ENCODE peak calls at places on chromosome 14, in ten cellular contexts. I, J, U, N, A, K, M, Y, E and Z are unnamed samples.

GRCh38 chr14:80388980-80389711 is 177.8 kb upstream of the DIO2 start:
- DNase-seq in E (no peak), U (peak), Y (peak), M (peak), A (peak), I (peak), K (no peak), J (no peak), N (no peak), Z (no peak)

GRCh38 chr14:79332504-79333197 is 878.7 kb downstream of the DIO2 start:
- DNase-seq in N (no peak), J (no peak), M (no peak), Y (no peak), I (peak), A (no peak), E (no peak), K (peak), U (no peak), Z (no peak)

GRCh38 chr14:59377991-59378720 is 87.0 kb downstream of the GPR135 start:
- DNase-seq in A (no peak), N (no peak), I (no peak), K (no peak), J (no peak), Y (peak), M (no peak), U (no peak), E (peak), Z (no peak)

GRCh38 chr14:48536318-48536717 is 860.9 kb upstream of the MDGA2 start:
- DNase-seq in E (no peak), K (peak), A (no peak), N (no peak), J (no peak), I (no peak), M (no peak), U (peak), Y (no peak), Z (no peak)

GRCh38 chr14:101462726-101463565 is 98.3 kb upstream of the DIO3 start:
- DNase-seq in N (no peak), I (no peak), M (no peak), E (no peak), K (no peak), J (no peak), Y (no peak), U (no peak), A (no peak), Z (no peak)

GRCh38 chr14:31038521-31039166 is 12.5 kb upstream of the STRN3 start:
- DNase-seq in Y (peak), N (no peak), M (no peak), K (no peak), E (no peak), J (no peak), A (no peak), I (no peak), U (no peak), Z (no peak)

GRCh38 chr14:72645706-72646105 is 248.2 kb downstream of the DPF3 start:
- DNase-seq in A (no peak), M (no peak), J (no peak), N (no peak), U (no peak), I (no peak), K (no peak), E (no peak), Y (no peak), Z (no peak)

GRCh38 chr14:62629070-62629580 is 416.1 kb downstream of the KCNH5 start:
- DNase-seq in M (no peak), A (no peak), I (no peak), Y (no peak), U (no peak), N (no peak), K (no peak), E (no peak), J (no peak), Z (no peak)

GRCh38 chr14:22194669-22195068 is 394.4 kb downstream of the DAD1 start:
- DNase-seq in K (no peak), Y (peak), U (peak), E (no peak), M (no peak), J (no peak), I (peak), N (no peak), A (no peak), Z (no peak)

GRCh38 chr14:75363570-75364227 is 64.1 kb upstream of the JDP2 start:
- DNase-seq in Y (peak), N (no peak), U (no peak), J (no peak), I (no peak), K (no peak), A (no peak), E (no peak), M (no peak), Z (no peak)

GRCh38 chr14:91910201-91910600 is 37.3 kb downstream of the FBLN5 start:
- DNase-seq in M (no peak), J (no peak), Y (no peak), E (no peak), N (no peak), U (no peak), I (no peak), A (no peak), K (no peak), Z (no peak)

DNA sequence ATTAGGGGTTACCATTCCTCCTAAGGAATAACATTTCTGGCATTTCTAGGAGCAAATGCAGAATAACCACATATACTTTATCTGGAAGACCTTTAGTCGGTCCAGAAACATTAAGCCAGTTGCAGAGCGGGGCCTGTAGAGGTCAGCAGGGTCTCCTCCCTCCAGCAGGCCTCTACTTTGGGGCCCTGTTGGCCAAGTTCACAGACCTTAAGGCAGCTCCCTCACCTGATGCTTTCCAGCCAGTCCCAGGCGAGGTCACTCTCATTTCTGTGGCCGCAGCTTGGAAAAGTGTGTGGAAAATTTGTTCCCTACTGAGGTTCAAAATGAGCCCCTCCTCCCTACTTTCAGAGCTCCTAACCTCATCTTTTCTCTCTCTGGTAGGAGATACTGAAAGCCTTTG is 74.1 kb downstream of the ESR2 start:
- DNase-seq in M (no peak), J (no peak), I (no peak), K (no peak), N (no peak), U (no peak), Y (no peak), A (no peak), E (no peak), Z (no peak)
- TF ChIP-seq CTCF in M (no peak), J (no peak), I (no peak), K (no peak), N (no peak), U (no peak), Y (no peak), A (no peak), E (no peak), Z (no peak)

GRCh38 chr14:36238666-36239363 is 62.3 kb upstream of the PTCSC3 start:
- DNase-seq in A (peak), K (no peak), M (peak), J (no peak), Y (peak), I (peak), N (no peak), U (peak), E (no peak), Z (peak)

GRCh38 chr14:36245223-36245622 is 68.7 kb upstream of the PTCSC3 start:
- DNase-seq in U (no peak), I (no peak), Y (no peak), K (no peak), E (no peak), N (no peak), J (no peak), A (no peak), M (no peak), Z (no peak)

GRCh38 chr14:36243183-36243582 is 66.7 kb upstream of the PTCSC3 start:
- DNase-seq in Y (no peak), K (no peak), I (no peak), N (no peak), U (no peak), M (no peak), A (no peak), E (no peak), J (no peak), Z (no peak)

DNA sequence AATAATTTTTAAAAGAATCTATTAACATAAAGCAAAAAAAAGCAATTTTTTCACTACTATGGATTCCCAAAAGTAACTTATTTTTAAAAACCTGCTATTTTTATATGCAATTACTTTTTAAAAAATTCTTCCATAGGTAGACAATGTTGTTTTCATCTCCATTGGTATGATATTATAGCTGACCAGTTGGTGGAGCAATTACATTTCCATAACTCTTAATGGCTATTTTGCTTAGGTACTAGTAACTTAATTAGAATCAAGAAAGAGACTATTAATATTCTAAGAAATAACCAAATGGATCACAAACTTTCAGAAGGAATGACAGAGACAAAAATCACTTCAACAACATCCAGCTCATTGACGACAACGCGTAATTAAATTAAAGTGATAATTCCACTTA is 64.7 kb upstream of the PTCSC3 start:
- DNase-seq in U (no peak), N (no peak), A (no peak), E (no peak), K (no peak), Y (peak), J (no peak), M (no peak), I (no peak), Z (no peak)
- TF ChIP-seq CTCF in U (no peak), N (no peak), A (peak), E (no peak), K (no peak), Y (peak), J (no peak), M (no peak), I (peak), Z (no peak)

DNA sequence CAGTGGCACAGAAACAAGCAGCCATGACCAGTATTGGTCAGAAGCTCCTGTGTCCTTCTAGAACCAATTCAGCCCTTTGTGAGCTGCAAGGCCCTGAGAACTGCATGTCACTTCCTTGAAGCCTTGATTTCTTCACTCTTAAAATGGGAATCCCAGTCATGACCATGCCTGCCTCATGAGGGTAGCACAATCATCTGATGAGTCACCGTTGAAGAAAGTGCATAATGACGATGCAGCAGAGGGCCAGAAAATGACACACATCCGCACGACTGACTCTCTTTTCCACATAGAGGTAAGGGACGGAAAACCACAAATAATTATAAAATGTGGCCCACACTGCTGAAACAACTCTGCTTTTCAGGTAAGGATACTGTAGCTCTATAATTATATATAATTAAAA is 777.4 kb downstream of the BCL11B start:
- DNase-seq in M (no peak), A (no peak), K (no peak), Y (no peak), I (no peak), N (no peak), E (no peak), J (no peak), U (peak), Z (peak)
- TF ChIP-seq CTCF in M (no peak), A (no peak), K (no peak), Y (no peak), I (no peak), N (no peak), E (no peak), J (no peak), U (no peak), Z (no peak)

DNA sequence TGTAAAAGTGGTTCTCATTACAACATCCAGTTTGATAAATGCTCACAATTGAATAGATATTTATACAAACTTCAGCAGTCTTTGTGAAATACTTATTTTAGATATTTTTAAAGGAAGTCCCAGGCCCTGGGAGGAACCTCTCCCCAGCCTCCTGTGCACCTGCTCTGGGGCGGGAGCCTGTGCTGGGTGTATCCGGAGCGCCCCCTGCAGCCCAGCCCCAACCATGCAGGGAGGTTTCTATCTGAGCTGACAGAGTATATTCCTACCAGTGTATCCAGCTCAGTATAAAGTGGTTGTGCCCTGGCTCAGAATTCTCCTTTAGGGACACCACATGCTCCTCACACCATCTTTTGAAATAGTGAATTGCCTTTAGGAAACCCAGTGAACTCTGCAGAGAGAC is 851.8 kb downstream of the TMEM121 start:
- DNase-seq in J (no peak), I (no peak), N (peak), U (peak), M (no peak), A (no peak), Y (no peak), E (no peak), K (no peak), Z (peak)
- TF ChIP-seq CTCF in J (no peak), I (no peak), N (peak), U (peak), M (no peak), A (no peak), Y (no peak), E (no peak), K (no peak), Z (peak)

DNA sequence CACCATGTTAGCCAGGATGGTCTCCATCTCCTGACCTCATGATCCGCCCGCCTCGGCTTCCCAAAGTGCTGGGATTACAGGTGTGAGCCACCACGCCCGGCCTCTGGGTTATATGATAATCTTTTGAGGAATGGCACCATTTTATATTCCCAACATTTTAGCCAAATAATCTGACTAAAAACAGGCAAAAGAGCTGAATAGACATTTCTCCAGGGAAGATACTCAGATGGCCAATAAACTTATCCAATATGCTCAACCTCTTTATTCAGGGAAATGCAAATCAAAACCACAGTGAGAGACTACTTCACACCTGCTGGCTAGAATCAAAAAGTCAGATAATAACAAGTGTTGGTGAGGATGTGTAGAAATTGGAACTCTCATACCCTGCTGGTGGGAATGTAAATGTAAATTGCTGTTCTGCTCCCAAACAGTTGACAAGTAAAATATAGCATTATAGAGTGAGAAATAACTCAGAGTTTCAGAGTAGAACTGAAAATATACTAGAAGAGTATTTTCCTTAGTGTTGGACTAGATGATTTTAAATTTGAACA is 80.0 kb downstream of the RCOR1 start:
- DNase-seq in Y (no peak), M (no peak), J (no peak), E (no peak), A (no peak), K (no peak), I (no peak), U (no peak), N (no peak), Z (no peak)
- TF ChIP-seq CTCF in Y (no peak), M (no peak), J (no peak), E (no peak), A (peak), K (no peak), I (peak), U (no peak), N (no peak), Z (no peak)

GRCh38 chr14:32383337-32384009 is 54.4 kb downstream of the AKAP6 start:
- DNase-seq in M (no peak), J (no peak), U (no peak), N (no peak), A (no peak), E (no peak), I (no peak), K (no peak), Y (no peak), Z (no peak)

GRCh38 chr14:32384464-32384863 is 55.4 kb downstream of the AKAP6 start:
- DNase-seq in Y (no peak), K (no peak), M (no peak), I (no peak), J (no peak), A (no peak), U (no peak), E (no peak), N (no peak), Z (no peak)

GRCh38 chr14:32379447-32379846 is 50.3 kb downstream of the AKAP6 start:
- DNase-seq in E (no peak), A (no peak), U (no peak), M (no peak), I (no peak), N (no peak), K (no peak), J (no peak), Y (no peak), Z (no peak)

GRCh38 chr14:32381869-32382268 is 52.8 kb downstream of the AKAP6 start:
- DNase-seq in Y (no peak), M (no peak), E (no peak), I (no peak), A (no peak), K (no peak), J (no peak), N (no peak), U (no peak), Z (no peak)

GRCh38 chr14:32382704-32383103 is 53.6 kb downstream of the AKAP6 start:
- DNase-seq in A (no peak), N (no peak), U (peak), I (no peak), Y (peak), J (no peak), E (no peak), K (peak), M (peak), Z (no peak)
- TF ChIP-seq CTCF in A (peak), N (no peak), U (peak), I (peak), Y (peak), J (no peak), E (no peak), K (no peak), M (peak), Z (no peak)

DNA sequence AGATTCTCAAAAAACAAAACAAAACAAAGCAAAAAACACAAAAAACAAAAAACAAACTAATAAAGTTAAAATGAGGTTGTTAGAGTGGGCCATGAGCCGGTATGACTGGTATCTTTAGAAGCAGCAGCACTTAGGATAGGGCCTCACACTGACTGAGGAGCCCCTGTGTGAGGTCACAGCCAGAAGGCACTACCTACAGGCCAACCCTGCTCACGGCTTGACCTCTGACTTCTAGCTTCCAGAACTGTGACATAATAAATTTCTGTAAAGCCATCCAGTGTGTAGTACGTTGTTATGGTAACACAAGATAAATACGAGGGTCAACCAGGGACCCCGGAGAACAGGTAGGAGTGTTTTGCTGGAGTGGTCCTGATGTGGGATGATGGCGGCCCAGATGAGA is 629.6 kb downstream of the VRK1 start:
- DNase-seq in U (no peak), K (no peak), A (no peak), J (no peak), N (no peak), M (no peak), Y (no peak), I (no peak), E (no peak), Z (no peak)
- TF ChIP-seq CTCF in U (no peak), K (no peak), A (no peak), J (no peak), N (no peak), M (no peak), Y (no peak), I (no peak), E (no peak), Z (no peak)